ENCODE peak calls at places on chromosomes 4 and X, in seven cellular contexts. I is upper lobe of left lung; F is Peyer's patch; A is HFF-Myc; K is BJ; U is pancreas; J is CD8-positive, alpha-beta T cell. L is an unnamed sample.

GRCh38 chr4:149443537-149443936 is 372.1 kb downstream of the IQCM start:
- DNase-seq in I (no peak), F (no peak), A (no peak), K (no peak), U (no peak), J (no peak), L (no peak)

GRCh38 chrX:109848451-109849050 is 115.5 kb upstream of the ACSL4 start:
- DNase-seq in I (no peak), F (no peak), A (no peak), K (no peak), U (no peak), J (no peak), L (no peak)

GRCh38 chr4:126395661-126396060 is 1080.9 kb downstream of the FAT4 start:
- DNase-seq in I (no peak), F (no peak), A (no peak), K (no peak), U (no peak), J (no peak), L (no peak)

GRCh38 chrX:13464599-13465275 is 104.7 kb upstream of the EGFL6 start:
- DNase-seq in I (no peak), F (no peak), A (no peak), K (no peak), U (no peak), J (no peak), L (no peak)

GRCh38 chrX:34632404-34632803 is 24.7 kb downstream of the TMEM47 start:
- DNase-seq in I (no peak), F (no peak), A (no peak), K (no peak), U (no peak), J (no peak), L (no peak)

GRCh38 chrX:40146471-40147398 is 49.0 kb upstream of the BCOR start:
- DNase-seq in I (peak), F (no peak), A (no peak), K (no peak), U (peak), J (no peak), L (no peak)

GRCh38 chrX:17441965-17442364 is 67.0 kb downstream of the NHS start:
- DNase-seq in I (no peak), F (no peak), A (no peak), K (peak), U (no peak), J (no peak), L (no peak)

GRCh38 chrX:9730078-9730477 is 35.6 kb downstream of the GPR143 start:
- DNase-seq in I (no peak), F (no peak), A (no peak), K (no peak), U (no peak), J (no peak), L (no peak)

GRCh38 chr4:153374471-153374870 is 30.0 kb downstream of the MND1 start:
- DNase-seq in I (no peak), F (no peak), A (no peak), K (no peak), U (no peak), J (no peak), L (no peak)

GRCh38 chr4:113700602-113701150 is 60.9 kb downstream of the CAMK2D start:
- DNase-seq in I (no peak), F (no peak), A (no peak), K (no peak), U (no peak), J (no peak), L (no peak)

GRCh38 chr4:26267087-26267486 is 53.7 kb upstream of the RBPJ start:
- DNase-seq in I (no peak), F (no peak), A (no peak), K (peak), U (peak), J (no peak), L (no peak)

GRCh38 chr4:186416451-186417060 is 138.8 kb downstream of the MTNR1A start:
- DNase-seq in I (no peak), F (no peak), A (no peak), K (no peak), U (no peak), J (no peak), L (no peak)

GRCh38 chr4:925171-925570 is 6.9 kb downstream of the GAK start:
- DNase-seq in I (peak), F (no peak), A (no peak), K (no peak), U (no peak), J (no peak), L (no peak)

GRCh38 chr4:2406406-2406805 is 12.0 kb downstream of the ZFYVE28 start:
- DNase-seq in I (no peak), F (no peak), A (no peak), K (no peak), U (no peak), J (no peak), L (no peak)

GRCh38 chr4:113587156-113587555 is 174.4 kb downstream of the CAMK2D start:
- DNase-seq in I (no peak), F (no peak), A (no peak), K (no peak), U (no peak), J (no peak), L (no peak)

GRCh38 chrX:138897621-138898492 is 186.3 kb upstream of the FGF13 start:
- DNase-seq in I (no peak), F (no peak), A (no peak), K (no peak), U (no peak), J (no peak), L (no peak)

GRCh38 chr4:147287588-147287890 is 193.4 kb upstream of the EDNRA start:
- DNase-seq in I (no peak), F (no peak), A (no peak), K (no peak), U (no peak), J (no peak), L (no peak)

GRCh38 chr4:45327544-45327943 is 601.2 kb upstream of the GNPDA2 start:
- DNase-seq in I (no peak), F (no peak), A (no peak), K (no peak), U (no peak), J (no peak), L (no peak)

GRCh38 chr4:26866781-26867180 is 6.1 kb downstream of the STIM2 start:
- DNase-seq in I (no peak), F (no peak), A (no peak), K (no peak), U (no peak), J (no peak), L (no peak)

GRCh38 chr4:27084685-27085356 is 224.2 kb downstream of the STIM2 start:
- DNase-seq in I (peak), F (peak), A (no peak), K (no peak), U (no peak), J (no peak), L (no peak)

GRCh38 chrX:155544886-155545285 is 67.9 kb downstream of the TMLHE start:
- DNase-seq in I (no peak), F (no peak), A (no peak), K (no peak), U (no peak), J (no peak), L (no peak)

GRCh38 chr4:181219783-181220416 is 1023.3 kb upstream of the TENM3 start:
- DNase-seq in I (no peak), F (no peak), A (no peak), K (no peak), U (no peak), J (no peak), L (no peak)

GRCh38 chrX:115571712-115572111 is 10.7 kb downstream of the PLS3 start:
- DNase-seq in I (no peak), F (no peak), A (no peak), K (no peak), U (no peak), J (no peak), L (no peak)

GRCh38 chrX:11499076-11500044 is 166.4 kb downstream of the ARHGAP6 start:
- DNase-seq in I (no peak), F (no peak), A (peak), K (no peak), U (no peak), J (no peak), L (no peak)

GRCh38 chrX:29196501-29196900 is 609.3 kb downstream of the IL1RAPL1 start:
- DNase-seq in I (no peak), F (no peak), A (no peak), K (no peak), U (no peak), J (no peak), L (no peak)

GRCh38 chrX:15438332-15438731 is 54.1 kb upstream of the VEGFD start:
- DNase-seq in I (no peak), F (no peak), A (no peak), K (no peak), U (no peak), J (no peak), L (no peak)

GRCh38 chr4:181416966-181417365 is 826.2 kb upstream of the TENM3 start:
- DNase-seq in I (no peak), F (no peak), A (no peak), K (no peak), U (no peak), J (no peak), L (no peak)

GRCh38 chr4:45147866-45148265 is 421.5 kb upstream of the GNPDA2 start:
- DNase-seq in I (no peak), F (no peak), A (no peak), K (no peak), U (no peak), J (no peak), L (no peak)

GRCh38 chr4:88949605-88950004 is 107.4 kb downstream of the FAM13A start:
- DNase-seq in I (no peak), F (no peak), A (no peak), K (no peak), U (no peak), J (no peak), L (no peak)

GRCh38 chr4:144723471-144723870 is 77.5 kb downstream of the HHIP start:
- DNase-seq in I (no peak), F (no peak), A (no peak), K (no peak), U (no peak), J (no peak), L (no peak)

GRCh38 chr4:67049446-67049845 is 495.9 kb downstream of the CENPC start:
- DNase-seq in I (no peak), F (no peak), A (no peak), K (no peak), U (no peak), J (no peak), L (no peak)

GRCh38 chrX:1531106-1531890 is 5.7 kb downstream of the P2RY8 start:
- DNase-seq in I (no peak), F (no peak), A (no peak), K (no peak), U (no peak), J (no peak), L (no peak)

GRCh38 chr4:105843941-105844340 is 51.3 kb upstream of the NPNT start:
- DNase-seq in I (no peak), F (no peak), A (no peak), K (peak), U (no peak), J (no peak), L (no peak)

GRCh38 chrX:71067079-71067478 is 1.1 kb downstream of the SNX12 start:
- DNase-seq in I (no peak), F (no peak), A (no peak), K (no peak), U (no peak), J (no peak), L (no peak)

GRCh38 chrX:110346681-110347080 is 12.0 kb upstream of the RTL9 start:
- DNase-seq in I (no peak), F (no peak), A (no peak), K (no peak), U (no peak), J (no peak), L (no peak)

GRCh38 chrX:39828971-39829370 is 268.8 kb downstream of the BCOR start:
- DNase-seq in I (no peak), F (no peak), A (no peak), K (no peak), U (no peak), J (no peak), L (no peak)

GRCh38 chr4:128527356-128527755 is 239.7 kb upstream of the PGRMC2 start:
- DNase-seq in I (no peak), F (no peak), A (no peak), K (no peak), U (no peak), J (no peak), L (no peak)

GRCh38 chrX:153649178-153649914 is 2.3 kb downstream of the DUSP9 start:
- DNase-seq in I (peak), F (peak), A (no peak), K (no peak), U (peak), J (no peak), L (no peak)

GRCh38 chrX:15564981-15565579 is 35.7 kb downstream of the ACE2 start:
- DNase-seq in I (peak), F (no peak), A (peak), K (peak), U (peak), J (no peak), L (no peak)

GRCh38 chrX:154017766-154018517 is 1.8 kb downstream of the IRAK1 start:
- DNase-seq in I (no peak), F (no peak), A (no peak), K (no peak), U (no peak), J (no peak), L (no peak)

GRCh38 chr4:68406479-68406859 is 40.8 kb upstream of the TMPRSS11E start:
- DNase-seq in I (no peak), F (no peak), A (no peak), K (no peak), U (no peak), J (no peak), L (no peak)
- H3K4me3 ChIP-seq in I (no peak), F (no peak), A (no peak), K (no peak), U (no peak), J (no peak), L (no peak)

DNA sequence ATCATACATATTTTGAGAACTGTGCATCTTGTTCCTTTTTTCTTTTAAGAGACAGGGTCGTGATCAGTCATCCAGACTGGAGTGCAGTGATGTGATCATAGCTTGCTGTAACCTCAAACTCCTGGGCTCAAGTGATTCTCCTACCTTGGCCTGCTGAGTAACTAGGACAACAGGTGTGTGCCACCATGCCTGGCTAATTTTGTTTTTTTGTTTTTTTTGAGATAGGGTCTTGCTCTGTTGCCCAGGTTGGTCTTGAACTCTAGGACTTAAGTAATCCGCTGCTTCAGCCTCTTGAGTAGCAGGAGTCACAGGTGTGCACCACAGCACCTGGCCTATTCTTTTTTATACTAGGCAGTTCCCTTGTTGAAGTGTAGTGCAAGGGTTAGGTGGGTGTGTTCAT is 24.6 kb downstream of the KDM6A start:
- DNase-seq in I (no peak), F (no peak), A (no peak), K (no peak), U (no peak), J (no peak), L (no peak)
- TF ChIP-seq CTCF in I (no peak), F (no peak), A (no peak), K (no peak), U (no peak), J (no peak), L (no peak)

GRCh38 chrX:136273986-136274385 is 22.8 kb upstream of the MAP7D3 start:
- DNase-seq in I (no peak), F (no peak), A (no peak), K (no peak), U (no peak), J (no peak), L (no peak)
- H3K4me3 ChIP-seq in I (no peak), F (no peak), A (no peak), K (no peak), U (no peak), J (no peak), L (no peak)

GRCh38 chrX:96126182-96126581 is 558.5 kb upstream of the DIAPH2 start:
- DNase-seq in I (no peak), F (no peak), A (no peak), K (no peak), U (no peak), J (no peak), L (no peak)
- TF ChIP-seq CTCF in I (no peak), F (no peak), A (no peak), K (no peak), U (no peak), J (no peak), L (no peak)

GRCh38 chr4:65671402-65671801 is 1.1 kb upstream of the EPHA5 start:
- DNase-seq in I (no peak), F (no peak), A (no peak), K (no peak), U (no peak), J (no peak), L (no peak)

GRCh38 chr4:65670331-65671031 is at the start of gene EPHA5:
- DNase-seq in I (peak), F (no peak), A (no peak), K (no peak), U (peak), J (no peak), L (no peak)

GRCh38 chr4:65669981-65670330 is 333 bp downstream of the EPHA5 start:
- DNase-seq in I (no peak), F (no peak), A (no peak), K (no peak), U (no peak), J (no peak), L (no peak)

GRCh38 chr4:65668201-65669007 is 1.9 kb downstream of the EPHA5 start:
- DNase-seq in I (no peak), F (no peak), A (no peak), K (no peak), U (no peak), J (no peak), L (no peak)

GRCh38 chr4:65669008-65669971 is 999 bp downstream of the EPHA5 start:
- DNase-seq in I (no peak), F (no peak), A (no peak), K (no peak), U (no peak), J (no peak), L (no peak)
- H3K4me3 ChIP-seq in I (peak), F (no peak), A (no peak), K (peak), U (peak), J (no peak), L (peak)

DNA sequence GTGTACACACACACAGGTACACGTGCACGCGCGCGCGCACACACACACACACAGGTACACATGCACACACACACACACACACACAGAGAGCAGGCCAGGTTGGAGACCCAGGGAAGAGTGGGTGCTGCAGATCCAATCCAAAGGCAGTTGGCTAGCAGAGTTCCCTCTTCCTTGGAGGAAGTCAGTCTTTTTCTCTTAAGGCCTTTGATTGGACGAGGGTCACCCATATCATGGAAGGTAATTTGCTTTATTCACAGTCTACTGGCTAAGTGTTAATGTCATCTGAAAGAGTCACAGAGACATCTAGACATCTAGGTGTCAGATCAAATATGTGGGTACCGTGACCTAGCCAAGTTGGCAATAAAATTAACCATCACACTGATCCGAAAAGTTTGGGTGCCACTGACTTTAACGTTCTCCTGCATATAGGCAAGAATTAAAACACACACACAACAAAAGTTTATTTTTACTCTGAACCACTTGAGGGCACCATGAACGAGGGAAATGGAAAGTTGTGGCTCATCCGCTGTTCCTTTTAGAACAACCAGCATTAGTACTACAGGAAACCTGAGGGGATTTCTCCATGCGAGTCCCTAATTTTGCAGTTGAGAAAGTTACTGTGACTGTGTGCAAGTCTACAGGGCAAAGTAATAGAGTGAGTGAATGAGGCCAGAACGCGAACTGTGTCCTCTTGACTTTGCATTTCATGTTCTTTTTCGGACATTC is 66.0 kb upstream of the STOX2 start:
- DNase-seq in I (no peak), F (no peak), A (no peak), K (no peak), U (no peak), J (no peak), L (no peak)
- TF ChIP-seq CTCF in I (no peak), F (no peak), A (peak), K (no peak), U (no peak), J (no peak), L (peak)